ENCODE peak calls at places on chromosomes 13 and 19, in nine cellular contexts. O is GOT3; Z is activated naive CD4-positive, alpha-beta T cell treated with anti-CD3 and anti-CD28 coated beads, Interleukin-2, amount 10 ng/mL, durations not matched to agents 7 days and 5 days; A is left ventricle myocardium inferior; N is HT-29; L is cardiac fibroblast; Q is stimulated activated CD4-positive, alpha-beta T cell treated with anti-CD3 and anti-CD28 coated beads, Interleukin-1b, Interleukin-23, amount 100 ng/mL, for 1 hour; V is mesendoderm; Y is NCI-H2107. T is an unnamed sample.

GRCh38 chr19:35718345-35719041 is 690 bp downstream of the KMT2B start:
- DNase-seq in O (no peak), Z (peak), A (peak), N (peak), L (peak), Q (no peak), V (peak), Y (no peak), T (peak)

GRCh38 chr13:71524245-71525002 is 342.6 kb downstream of the DACH1 start:
- DNase-seq in O (no peak), Z (no peak), A (no peak), N (no peak), L (peak), Q (no peak), V (no peak), Y (no peak), T (no peak)

GRCh38 chr19:57888107-57888493 is 737 bp downstream of the ZNF814 start:
- DNase-seq in O (no peak), Z (no peak), A (no peak), N (peak), L (no peak), Q (no peak), V (no peak), Y (no peak), T (no peak)

GRCh38 chr19:56476671-56477428 is at the start of gene ZNF667:
- DNase-seq in O (no peak), Z (peak), A (peak), N (no peak), L (peak), Q (no peak), V (peak), Y (no peak), T (no peak)

GRCh38 chr13:51156666-51157065 is 45.6 kb upstream of the C13orf42 start:
- DNase-seq in O (no peak), Z (no peak), A (no peak), N (no peak), L (no peak), Q (no peak), V (no peak), Y (no peak), T (no peak)

GRCh38 chr13:50421457-50422130 is 406.4 kb downstream of the KCNRG start:
- DNase-seq in O (no peak), Z (no peak), A (no peak), N (peak), L (no peak), Q (no peak), V (no peak), Y (no peak), T (no peak)

GRCh38 chr13:47000166-47000565 is 103.3 kb upstream of the HTR2A start:
- DNase-seq in O (no peak), Z (no peak), A (no peak), N (peak), L (no peak), Q (no peak), V (no peak), Y (no peak), T (no peak)

GRCh38 chr13:94712812-94713555 is 639 bp upstream of the SOX21 start:
- DNase-seq in O (peak), Z (no peak), A (no peak), N (no peak), L (peak), Q (no peak), V (peak), Y (no peak), T (peak)

GRCh38 chr13:20125129-20125782 is 35.6 kb downstream of the GJA3 start:
- DNase-seq in O (no peak), Z (no peak), A (no peak), N (peak), L (peak), Q (no peak), V (no peak), Y (no peak), T (no peak)

GRCh38 chr19:16385296-16385695 is 60.7 kb downstream of the KLF2 start:
- DNase-seq in O (no peak), Z (no peak), A (peak), N (no peak), L (no peak), Q (no peak), V (no peak), Y (no peak), T (no peak)

GRCh38 chr13:76380436-76381065 is 505.7 kb downstream of the KCTD12 start:
- DNase-seq in O (no peak), Z (no peak), A (no peak), N (no peak), L (peak), Q (no peak), V (no peak), Y (no peak), T (no peak)

GRCh38 chr13:47499358-47500150 is 501.5 kb downstream of the SUCLA2 start:
- DNase-seq in O (no peak), Z (no peak), A (no peak), N (peak), L (peak), Q (no peak), V (no peak), Y (no peak), T (no peak)

GRCh38 chr13:110023729-110024645 is 237.6 kb upstream of the IRS2 start:
- DNase-seq in O (no peak), Z (no peak), A (peak), N (no peak), L (peak), Q (no peak), V (no peak), Y (peak), T (peak)

GRCh38 chr19:51702103-51702753 is 9.1 kb downstream of the SPACA6 start:
- DNase-seq in O (no peak), Z (peak), A (peak), N (peak), L (peak), Q (no peak), V (peak), Y (no peak), T (peak)

GRCh38 chr13:42926043-42926442 is 66.0 kb downstream of the EPSTI1 start:
- DNase-seq in O (no peak), Z (no peak), A (no peak), N (no peak), L (no peak), Q (no peak), V (no peak), Y (no peak), T (no peak)

GRCh38 chr13:40074338-40074737 is 418.9 kb downstream of the COG6 start:
- DNase-seq in O (no peak), Z (no peak), A (no peak), N (no peak), L (peak), Q (no peak), V (peak), Y (no peak), T (no peak)

GRCh38 chr19:43464089-43464775 is 1.2 kb downstream of the LYPD3 start:
- DNase-seq in O (no peak), Z (no peak), A (peak), N (no peak), L (no peak), Q (peak), V (no peak), Y (no peak), T (peak)

GRCh38 chr13:86870388-86870966 is 800.7 kb upstream of the SLITRK5 start:
- DNase-seq in O (no peak), Z (no peak), A (no peak), N (peak), L (peak), Q (no peak), V (peak), Y (no peak), T (no peak)

GRCh38 chr13:78129850-78130249 is 211.2 kb upstream of the EDNRB start:
- DNase-seq in O (no peak), Z (no peak), A (no peak), N (no peak), L (no peak), Q (no peak), V (no peak), Y (no peak), T (no peak)

GRCh38 chr19:49106648-49107135 is 7.5 kb upstream of the LIN7B start:
- DNase-seq in O (no peak), Z (peak), A (peak), N (peak), L (peak), Q (peak), V (peak), Y (no peak), T (peak)

GRCh38 chr19:45027371-45027770 is 11.5 kb upstream of the CLASRP start:
- DNase-seq in O (no peak), Z (no peak), A (no peak), N (no peak), L (no peak), Q (no peak), V (no peak), Y (no peak), T (no peak)

GRCh38 chr19:32866564-32867265 is 2.9 kb downstream of the SLC7A9 start:
- DNase-seq in O (no peak), Z (no peak), A (no peak), N (no peak), L (no peak), Q (no peak), V (peak), Y (no peak), T (no peak)

GRCh38 chr19:3982701-3983541 is 2.3 kb downstream of the EEF2 start:
- DNase-seq in O (no peak), Z (peak), A (no peak), N (no peak), L (no peak), Q (no peak), V (peak), Y (no peak), T (no peak)

T was measured in left ventricle myocardium superior.